ENCODE peak calls at places on chromosomes 3 and 15, in five cellular contexts. E is MM.1S, K is left ventricle myocardium inferior, V is pancreas, Q is testis. O is an unnamed sample. For H3K36me3, the result is how much of the 10 kb centered on the place peaks cover.

GRCh38 chr3:99639579-99639978 is 1.2 kb downstream of the COL8A1 start:
- DNase-seq in K (no peak), Q (no peak), E (no peak), V (no peak), O (no peak)

GRCh38 chr3:10496121-10496863 is 9.1 kb downstream of the ATP2B2 start:
- DNase-seq in Q (no peak), E (no peak), K (no peak), V (no peak), O (no peak)

GRCh38 chr15:41966920-41967465 is 5.4 kb downstream of the EHD4 start:
- DNase-seq in V (no peak), Q (no peak), E (no peak), K (no peak), O (no peak)

GRCh38 chr3:197454014-197454413 is 101.8 kb downstream of the BDH1 start:
- DNase-seq in Q (no peak), V (no peak), K (no peak), E (peak), O (peak)

GRCh38 chr15:53297828-53298227 is 461.6 kb downstream of the WDR72 start:
- DNase-seq in Q (no peak), K (no peak), V (no peak), E (no peak), O (no peak)

GRCh38 chr3:8709801-8710524 is 23.6 kb upstream of the CAV3 start:
- DNase-seq in E (no peak), K (no peak), Q (no peak), V (no peak), O (peak)

GRCh38 chr3:4138150-4138783 is 164.9 kb upstream of the SETMAR start:
- DNase-seq in K (no peak), V (no peak), Q (no peak), E (no peak), O (no peak)

GRCh38 chr3:40827942-40828688 is 303.4 kb downstream of the ZNF621 start:
- DNase-seq in E (no peak), K (peak), V (peak), Q (peak), O (no peak)

DNA sequence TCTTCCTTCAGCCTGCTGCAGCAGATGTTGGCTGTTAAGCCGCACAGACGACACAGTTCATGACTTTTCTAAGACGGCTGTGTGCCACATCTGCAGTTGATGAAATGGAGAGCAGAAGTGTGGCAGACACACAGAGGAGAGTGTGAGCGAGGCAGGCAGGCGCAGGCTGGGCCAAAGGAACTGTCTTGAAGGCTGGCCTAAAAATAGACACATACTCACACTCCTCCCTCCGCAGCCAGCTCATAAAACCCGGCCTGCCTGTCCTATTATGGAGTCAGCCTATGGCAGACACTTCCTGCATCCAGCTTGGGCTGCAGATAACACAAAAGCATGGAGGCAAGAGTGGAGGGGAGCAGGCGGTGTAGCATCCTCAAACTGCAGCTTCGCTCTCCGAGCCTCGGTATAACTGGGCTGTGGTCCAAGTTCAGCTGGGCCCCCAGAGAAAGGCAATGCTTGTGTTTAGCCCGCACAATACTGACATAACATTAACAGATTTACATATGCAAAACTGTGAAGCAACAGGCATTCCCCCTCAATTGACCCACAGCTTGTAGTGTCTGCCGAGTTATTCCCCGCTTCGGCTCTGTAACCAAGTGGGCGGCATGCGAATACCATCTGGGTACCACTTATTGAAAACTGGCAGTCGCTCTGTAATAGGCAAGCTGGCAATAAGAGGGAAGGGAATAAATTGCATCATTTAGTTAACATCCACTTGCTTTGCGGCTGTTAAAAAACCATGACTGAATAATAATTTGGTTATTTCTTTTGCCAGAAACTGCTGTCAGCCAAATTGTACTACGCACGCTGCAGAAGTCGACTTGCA is 40.8 kb downstream of the FOXP1 start:
- DNase-seq in K (peak), V (peak), E (no peak), Q (peak), O (no peak)
- TF ChIP-seq CTCF in K (no peak), V (no peak), E (no peak), Q (no peak), O (no peak)

GRCh38 chr3:53258600-53259426 is 3.0 kb upstream of the TKT start:
- DNase-seq in Q (peak), K (no peak), E (no peak), V (no peak), O (no peak)
- H3K27ac ChIP-seq in Q (peak), K (peak), E (no peak), V (no peak), O (no peak)

GRCh38 chr15:63221346-63221745 is 31.9 kb downstream of the RAB8B start:
- DNase-seq in E (no peak), V (no peak), Q (no peak), K (peak), O (no peak)
- H3K36me3 ChIP-seq in E (under half), V (under half), Q (under half), K (under half), O (under half)

DNA sequence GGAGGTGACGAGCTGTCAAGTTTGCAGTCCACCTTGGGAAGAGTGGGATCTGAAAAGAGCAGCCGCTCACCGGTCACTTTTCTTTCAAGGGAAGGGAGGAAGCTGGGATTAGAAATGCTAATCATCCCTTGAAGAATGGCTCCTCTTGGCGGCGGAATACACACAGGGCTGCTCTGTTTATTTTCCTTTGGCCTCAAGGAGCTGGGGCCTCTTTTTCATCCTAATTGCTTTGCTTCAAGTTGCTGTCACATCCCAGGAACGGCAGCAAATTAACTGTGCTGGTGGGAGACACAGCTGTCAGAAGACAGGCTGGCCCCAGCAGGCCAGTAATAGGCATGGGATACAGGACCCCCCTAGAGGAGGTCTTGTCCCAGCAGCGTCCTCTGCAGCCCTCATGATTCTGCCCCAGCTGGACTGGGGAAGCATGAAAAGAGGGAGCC is 6.7 kb downstream of the KBTBD13 start:
- DNase-seq in Q (peak), E (no peak), V (no peak), K (no peak), O (peak)
- TF ChIP-seq CTCF in Q (peak), E (no peak), V (no peak), K (peak), O (peak)

DNA sequence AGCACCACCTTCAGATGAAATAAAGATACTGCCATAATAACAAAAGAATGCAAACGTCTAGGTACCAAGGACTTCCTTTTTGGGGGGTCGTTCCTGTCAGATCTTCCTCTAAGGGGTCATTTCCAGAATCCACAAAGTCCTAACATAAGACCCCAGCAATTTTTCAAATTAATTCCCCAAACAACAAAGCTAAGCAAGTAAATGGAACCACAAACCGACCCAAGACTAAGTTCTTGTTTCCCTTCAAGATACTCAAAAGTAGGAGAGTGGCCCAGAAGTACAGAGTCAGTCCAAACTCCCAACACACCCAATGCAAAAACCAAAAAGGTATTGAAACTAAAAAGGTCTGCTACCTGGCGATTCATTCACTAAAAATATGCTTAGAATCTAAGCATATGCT is 1.2 kb downstream of the RYK start:
- DNase-seq in K (no peak), E (no peak), V (no peak), Q (no peak), O (no peak)
- H3K27ac ChIP-seq in K (peak), E (no peak), V (peak), Q (peak), O (no peak)

GRCh38 chr3:16487506-16488175 is 25.9 kb downstream of the RFTN1 start:
- DNase-seq in K (no peak), E (no peak), V (no peak), Q (no peak), O (no peak)

GRCh38 chr3:16490062-16490641 is 23.3 kb downstream of the RFTN1 start:
- DNase-seq in V (no peak), E (no peak), Q (no peak), K (no peak), O (no peak)

GRCh38 chr3:16486951-16487480 is 26.5 kb downstream of the RFTN1 start:
- DNase-seq in K (no peak), E (no peak), Q (no peak), V (no peak), O (no peak)

GRCh38 chr3:16486201-16486600 is 27.3 kb downstream of the RFTN1 start:
- DNase-seq in Q (no peak), V (no peak), K (no peak), E (no peak), O (no peak)

GRCh38 chr3:16488637-16489036 is 24.9 kb downstream of the RFTN1 start:
- DNase-seq in E (no peak), V (no peak), K (no peak), Q (no peak), O (no peak)
- H3K36me3 ChIP-seq in E (under half), V (under half), K (half or more), Q (under half), O (under half)

DNA sequence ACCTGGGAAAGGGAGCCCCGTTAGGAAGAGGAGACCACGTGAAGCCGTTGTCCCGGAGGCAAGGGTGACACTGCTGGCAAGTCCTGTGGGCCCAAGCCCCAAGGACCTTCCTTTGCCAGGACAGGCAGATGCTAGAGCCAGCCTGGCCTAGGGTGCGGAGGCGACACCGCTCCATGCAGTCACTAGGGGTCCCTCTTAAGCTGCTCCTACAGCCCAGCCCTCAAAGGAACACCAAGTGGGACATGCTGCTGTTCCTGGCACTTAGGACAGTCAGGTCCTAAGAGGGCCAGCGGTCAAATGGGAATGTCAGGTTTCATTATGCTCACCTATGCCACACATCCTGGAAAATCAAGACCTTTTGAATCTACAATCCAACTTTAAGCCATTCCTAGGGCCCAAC is 59.7 kb downstream of the RPN1 start:
- DNase-seq in E (no peak), K (no peak), V (no peak), Q (no peak), O (peak)
- TF ChIP-seq CTCF in E (no peak), K (no peak), V (no peak), Q (no peak), O (peak)

GRCh38 chr15:90959028-90959595 is 4.4 kb downstream of the RCCD1 start:
- DNase-seq in K (no peak), E (no peak), Q (no peak), V (no peak), O (no peak)
- H3K27ac ChIP-seq in K (peak), E (no peak), Q (no peak), V (no peak), O (no peak)

DNA sequence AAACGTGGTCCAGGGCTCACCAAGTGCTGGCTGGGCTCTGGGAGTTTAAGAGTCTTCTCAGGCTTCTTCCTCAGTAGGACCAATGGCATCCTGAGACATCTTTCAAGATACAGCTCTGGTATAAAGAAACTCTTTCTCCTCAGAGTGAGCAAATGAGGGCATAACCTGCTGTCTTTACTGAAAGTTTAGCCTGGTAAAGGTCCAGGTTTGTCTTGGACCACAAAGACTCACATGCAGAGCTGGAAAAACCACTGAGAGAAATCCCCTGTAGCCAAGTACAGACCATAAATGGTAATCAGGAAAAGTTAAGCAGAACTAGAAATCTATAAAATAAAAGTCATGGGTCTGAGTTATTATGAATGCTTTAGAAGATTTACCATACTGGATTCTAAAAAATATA is 23.1 kb downstream of the CD47 start:
- DNase-seq in Q (no peak), K (no peak), V (no peak), E (no peak), O (no peak)
- H3K36me3 ChIP-seq in Q (under half), K (under half), V (under half), E (under half), O (under half)

O was measured in WERI-Rb-1.